ENCODE peak calls at places on chromosomes 1 and 21, in five cellular contexts. One of them, this sample, is unnamed.

GRCh38 chr1:6475381-6476133 is 9.6 kb upstream of the TNFRSF25 start:
- DNase-seq in GM13976: peak; percentile 92
- DNase-seq in cerebellar cortex: peak; percentile 63
- DNase-seq in activated naive CD4-positive, alpha-beta T cell treated with Interleukin-2 at 50 U/mL for 16 hours: peak; percentile 83
- DNase-seq in neural crest cell: peak; percentile 65
- DNase-seq in this sample: no peak

GRCh38 chr1:17189632-17190525 is 15.0 kb upstream of the PADI1 start:
- DNase-seq in GM13976: no peak
- DNase-seq in cerebellar cortex: no peak
- DNase-seq in activated naive CD4-positive, alpha-beta T cell treated with Interleukin-2 at 50 U/mL for 16 hours: no peak
- DNase-seq in neural crest cell: no peak
- DNase-seq in this sample: peak; percentile 35

GRCh38 chr1:205072881-205073280 is 11.4 kb downstream of the TMEM81 start:
- DNase-seq in GM13976: peak; percentile 22
- DNase-seq in cerebellar cortex: no peak
- DNase-seq in activated naive CD4-positive, alpha-beta T cell treated with Interleukin-2 at 50 U/mL for 16 hours: no peak
- DNase-seq in neural crest cell: no peak
- DNase-seq in this sample: no peak

GRCh38 chr1:202012544-202013478 is 2.4 kb downstream of the ELF3 start:
- DNase-seq in GM13976: no peak
- DNase-seq in cerebellar cortex: no peak
- DNase-seq in activated naive CD4-positive, alpha-beta T cell treated with Interleukin-2 at 50 U/mL for 16 hours: no peak
- DNase-seq in neural crest cell: no peak
- DNase-seq in this sample: no peak

GRCh38 chr1:42940851-42941639 is 17.6 kb downstream of the SLC2A1 start:
- DNase-seq in GM13976: no peak
- DNase-seq in cerebellar cortex: no peak
- DNase-seq in activated naive CD4-positive, alpha-beta T cell treated with Interleukin-2 at 50 U/mL for 16 hours: no peak
- DNase-seq in neural crest cell: no peak
- DNase-seq in this sample: no peak

GRCh38 chr1:24351918-24352637 is 32.9 kb downstream of the GRHL3 start:
- DNase-seq in GM13976: peak; percentile 65
- DNase-seq in cerebellar cortex: no peak
- DNase-seq in activated naive CD4-positive, alpha-beta T cell treated with Interleukin-2 at 50 U/mL for 16 hours: peak; percentile 39
- DNase-seq in neural crest cell: no peak
- DNase-seq in this sample: no peak

GRCh38 chr1:205328476-205328875 is 6.9 kb upstream of the NUAK2 start:
- DNase-seq in GM13976: no peak
- DNase-seq in cerebellar cortex: no peak
- DNase-seq in activated naive CD4-positive, alpha-beta T cell treated with Interleukin-2 at 50 U/mL for 16 hours: no peak
- DNase-seq in neural crest cell: no peak
- DNase-seq in this sample: no peak

GRCh38 chr1:173122344-173122880 is 71.7 kb upstream of the TNFSF18 start:
- DNase-seq in GM13976: no peak
- DNase-seq in cerebellar cortex: no peak
- DNase-seq in activated naive CD4-positive, alpha-beta T cell treated with Interleukin-2 at 50 U/mL for 16 hours: no peak
- DNase-seq in neural crest cell: no peak
- DNase-seq in this sample: no peak

GRCh38 chr1:38651669-38652068 is 207.9 kb downstream of the RRAGC start:
- DNase-seq in GM13976: no peak
- DNase-seq in cerebellar cortex: no peak
- DNase-seq in activated naive CD4-positive, alpha-beta T cell treated with Interleukin-2 at 50 U/mL for 16 hours: no peak
- DNase-seq in neural crest cell: no peak
- DNase-seq in this sample: no peak

GRCh38 chr21:45550552-45551210 is 8.4 kb upstream of the SLC19A1 start:
- DNase-seq in GM13976: peak; percentile 77
- DNase-seq in cerebellar cortex: no peak
- DNase-seq in activated naive CD4-positive, alpha-beta T cell treated with Interleukin-2 at 50 U/mL for 16 hours: peak; percentile 50
- DNase-seq in neural crest cell: no peak
- DNase-seq in this sample: no peak

GRCh38 chr1:28369518-28370219 is at the start of gene PHACTR4:
- DNase-seq in GM13976: peak; percentile 95
- DNase-seq in cerebellar cortex: peak; percentile 95
- DNase-seq in activated naive CD4-positive, alpha-beta T cell treated with Interleukin-2 at 50 U/mL for 16 hours: peak; percentile 84
- DNase-seq in neural crest cell: peak; percentile 87
- DNase-seq in this sample: peak; percentile 98

GRCh38 chr1:64934115-64934880 is 32.1 kb downstream of the JAK1 start:
- DNase-seq in GM13976: no peak
- DNase-seq in cerebellar cortex: no peak
- DNase-seq in activated naive CD4-positive, alpha-beta T cell treated with Interleukin-2 at 50 U/mL for 16 hours: no peak
- DNase-seq in neural crest cell: no peak
- DNase-seq in this sample: no peak

GRCh38 chr1:92805216-92805615 is 20.3 kb upstream of the EVI5 start:
- DNase-seq in GM13976: no peak
- DNase-seq in cerebellar cortex: no peak
- DNase-seq in activated naive CD4-positive, alpha-beta T cell treated with Interleukin-2 at 50 U/mL for 16 hours: no peak
- DNase-seq in neural crest cell: no peak
- DNase-seq in this sample: no peak

GRCh38 chr1:244049142-244049968 is 1.7 kb upstream of the ZBTB18 start:
- DNase-seq in GM13976: peak; percentile 55
- DNase-seq in cerebellar cortex: peak; percentile 41
- DNase-seq in activated naive CD4-positive, alpha-beta T cell treated with Interleukin-2 at 50 U/mL for 16 hours: peak; percentile 47
- DNase-seq in neural crest cell: no peak
- DNase-seq in this sample: no peak

GRCh38 chr1:213221209-213221608 is 170.2 kb downstream of the RPS6KC1 start:
- DNase-seq in GM13976: no peak
- DNase-seq in cerebellar cortex: no peak
- DNase-seq in activated naive CD4-positive, alpha-beta T cell treated with Interleukin-2 at 50 U/mL for 16 hours: no peak
- DNase-seq in neural crest cell: no peak
- DNase-seq in this sample: no peak

GRCh38 chr1:226104671-226105121 is 42.2 kb downstream of the H3-3A start:
- DNase-seq in GM13976: no peak
- DNase-seq in cerebellar cortex: peak; percentile 91
- DNase-seq in activated naive CD4-positive, alpha-beta T cell treated with Interleukin-2 at 50 U/mL for 16 hours: no peak
- DNase-seq in neural crest cell: no peak
- DNase-seq in this sample: no peak

This sample was measured in NT2/D1.